ENCODE peak calls at places on chromosomes 13 and 19, in four cellular contexts. P is fibroblast of pulmonary artery, L is body of pancreas, N is PC-3. K is an unnamed sample.
A peak's percentile ranks its signal among the peaks of the same experiment; 100 is the strongest.

GRCh38 chr13:99227909-99228688 is 27.4 kb downstream of the UBAC2 start:
- DNase-seq in P (no peak), L (no peak), N (peak; percentile 14), K (no peak)

GRCh38 chr13:45861352-45861751 is 9.8 kb upstream of the SIAH3 start:
- DNase-seq in P (peak; percentile 8), L (no peak), N (peak; percentile 49), K (no peak)

GRCh38 chr13:26050568-26051230 is 1.1 kb downstream of the SHISA2 start:
- DNase-seq in P (no peak), L (peak; percentile 21), N (no peak), K (no peak)

GRCh38 chr19:35120492-35120891 is 4.9 kb downstream of the FXYD3 start:
- DNase-seq in P (peak; percentile 23), L (no peak), N (peak; percentile 88), K (no peak)

GRCh38 chr13:52599037-52599852 is 43.0 kb upstream of the HNRNPA1L2 start:
- DNase-seq in P (peak; percentile 79), L (no peak), N (no peak), K (no peak)

GRCh38 chr13:65499251-65499650 is 1730.9 kb downstream of the PCDH9 start:
- DNase-seq in P (no peak), L (no peak), N (no peak), K (no peak)

GRCh38 chr19:30011051-30011578 is 69.1 kb downstream of the URI1 start:
- DNase-seq in P (no peak), L (no peak), N (no peak), K (no peak)

GRCh38 chr19:30857966-30858490 is 485.8 kb downstream of the ZNF536 start:
- DNase-seq in P (no peak), L (no peak), N (no peak), K (no peak)

GRCh38 chr13:98846991-98847390 is 94.5 kb upstream of the SLC15A1 start:
- DNase-seq in P (no peak), L (no peak), N (no peak), K (no peak)

GRCh38 chr13:30808600-30808999 is 73.3 kb downstream of the ALOX5AP start:
- DNase-seq in P (no peak), L (no peak), N (no peak), K (no peak)

GRCh38 chr13:99859178-99860177 is 112.1 kb downstream of the ZIC5 start:
- DNase-seq in P (no peak), L (no peak), N (no peak), K (peak; percentile 0)

GRCh38 chr19:8204961-8205360 is 4.2 kb upstream of the CERS4 start:
- DNase-seq in P (no peak), L (peak; percentile 95), N (peak; percentile 53), K (no peak)

GRCh38 chr19:32599736-32600157 is 18.8 kb downstream of the PDCD5 start:
- DNase-seq in P (peak; percentile 82), L (peak; percentile 38), N (peak; percentile 55), K (peak; percentile 31)

GRCh38 chr13:98752111-98752941 is at the start of gene SLC15A1:
- DNase-seq in P (no peak), L (peak; percentile 61), N (no peak), K (no peak)

GRCh38 chr19:37506387-37507166 is at the start of gene ZNF793:
- DNase-seq in P (peak; percentile 85), L (peak; percentile 83), N (no peak), K (peak; percentile 10)

GRCh38 chr13:99981115-99982020 is at the start of gene ZIC2:
- DNase-seq in P (no peak), L (no peak), N (peak; percentile 13), K (no peak)

GRCh38 chr13:49020940-49021548 is 45.3 kb downstream of the FNDC3A start:
- DNase-seq in P (peak; percentile 27), L (no peak), N (no peak), K (no peak)

GRCh38 chr13:29593605-29594297 is 1.7 kb downstream of the SLC7A1 start:
- DNase-seq in P (no peak), L (no peak), N (no peak), K (no peak)

GRCh38 chr13:47480121-47480520 is 521.0 kb downstream of the SUCLA2 start:
- DNase-seq in P (peak; percentile 75), L (no peak), N (peak; percentile 77), K (no peak)

GRCh38 chr13:113245858-113246791 is 36.7 kb downstream of the CUL4A start:
- DNase-seq in P (peak; percentile 8), L (no peak), N (peak; percentile 15), K (no peak)

GRCh38 chr13:20465218-20465879 is 60.3 kb downstream of the CRYL1 start:
- DNase-seq in P (peak; percentile 27), L (no peak), N (peak; percentile 75), K (no peak)

GRCh38 chr13:73872397-73872796 is 261.8 kb downstream of the KLF12 start:
- DNase-seq in P (no peak), L (no peak), N (no peak), K (no peak)

GRCh38 chr19:15286688-15287355 is 45.5 kb downstream of the BRD4 start:
- DNase-seq in P (no peak), L (no peak), N (no peak), K (no peak)
- H3K4me3 ChIP-seq in P (no peak overlapping the region), L (no peak overlapping the region), N (no peak overlapping the region), K (no peak overlapping the region)

DNA sequence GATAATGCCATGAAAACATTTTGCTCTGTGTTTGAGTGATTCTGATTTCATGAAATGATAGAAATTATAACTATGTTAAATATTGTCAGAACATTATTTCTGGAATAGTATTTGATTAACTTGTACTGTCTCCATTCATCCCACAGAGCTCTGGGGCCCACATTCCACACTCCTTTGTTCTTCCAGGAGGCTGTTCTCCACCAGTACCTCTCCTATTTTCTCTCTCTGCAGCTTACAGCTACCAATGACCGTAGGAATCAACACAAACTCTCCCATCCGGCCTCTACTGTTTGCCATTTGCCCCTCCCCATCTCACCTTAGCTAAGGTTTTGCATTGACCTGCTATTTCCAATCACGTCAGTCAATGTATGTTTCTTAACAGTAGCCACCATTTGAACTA is 241.0 kb downstream of the LMO7 start:
- DNase-seq in P (no peak), L (no peak), N (no peak), K (no peak)
- TF ChIP-seq CTCF in P (no peak), L (no peak), N (no peak), K (no peak)

GRCh38 chr19:1261512-1261862 is 7.6 kb upstream of the CIRBP start:
- DNase-seq in P (no peak), L (no peak), N (no peak), K (no peak)

GRCh38 chr19:1260749-1261511 is 8.2 kb upstream of the CIRBP start:
- DNase-seq in P (peak; percentile 97), L (peak; percentile 97), N (peak; percentile 94), K (no peak)

GRCh38 chr19:1261863-1262686 is 7.1 kb upstream of the CIRBP start:
- DNase-seq in P (no peak), L (peak; percentile 98), N (peak; percentile 48), K (no peak)

GRCh38 chr19:1263198-1263597 is 5.9 kb upstream of the CIRBP start:
- DNase-seq in P (no peak), L (no peak), N (no peak), K (no peak)

GRCh38 chr19:1262687-1263123 is 6.4 kb upstream of the CIRBP start:
- DNase-seq in P (no peak), L (no peak), N (no peak), K (no peak)
- H3K4me3 ChIP-seq in P (no peak overlapping the region), L (no peak overlapping the region), N (peak overlapping the region; percentile 86), K (peak overlapping the region; percentile 72)

GRCh38 chr19:4972509-4973230 is 3.8 kb downstream of the KDM4B start:
- DNase-seq in P (peak; percentile 47), L (no peak), N (peak; percentile 91), K (no peak)

GRCh38 chr19:4971424-4971793 is 2.5 kb downstream of the KDM4B start:
- DNase-seq in P (no peak), L (peak; percentile 49), N (peak; percentile 60), K (no peak)

GRCh38 chr19:4970558-4971423 is 1.9 kb downstream of the KDM4B start:
- DNase-seq in P (no peak), L (peak; percentile 65), N (peak; percentile 49), K (no peak)

GRCh38 chr19:4969772-4970531 is 1.0 kb downstream of the KDM4B start:
- DNase-seq in P (no peak), L (no peak), N (peak; percentile 51), K (peak; percentile 38)

GRCh38 chr19:4971816-4972495 is 3.0 kb downstream of the KDM4B start:
- DNase-seq in P (no peak), L (no peak), N (no peak), K (no peak)
- TF ChIP-seq CTCF in P (no peak), L (no peak), N (no peak), K (no peak)

DNA sequence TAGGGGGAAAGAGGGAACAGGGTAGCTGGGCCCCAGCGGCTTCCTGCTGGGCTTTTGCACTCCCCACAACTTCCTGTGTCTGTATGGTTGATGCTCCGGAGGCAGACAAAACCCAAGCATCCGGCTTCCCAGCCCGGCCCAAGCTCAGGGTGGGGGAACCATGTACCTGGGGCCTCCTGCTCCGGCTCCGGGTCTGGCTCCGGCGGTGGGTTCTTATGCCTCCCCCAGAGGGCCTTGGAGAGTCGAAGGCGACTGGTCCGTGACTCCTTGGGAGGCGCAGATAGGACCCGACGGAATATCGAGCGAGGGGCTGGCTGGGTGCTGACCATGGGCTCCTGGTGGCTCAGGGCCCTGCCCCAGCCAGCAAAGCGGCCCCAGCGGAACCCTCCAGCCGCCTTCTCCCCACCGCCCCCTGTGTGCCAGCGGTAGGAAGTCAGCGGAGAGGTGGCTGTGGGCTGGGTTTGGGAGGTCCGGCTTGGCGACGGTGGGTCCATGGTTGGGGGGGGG is 426 bp downstream of the RASAL3 start:
- DNase-seq in P (no peak), L (no peak), N (no peak), K (peak; percentile 40)
- H3K4me3 ChIP-seq in P (no peak overlapping the region), L (no peak overlapping the region), N (no peak overlapping the region), K (peak overlapping the region; percentile 90)

K was measured in GM12864.